ENCODE peak calls at places on chromosomes 1 and 21, in seven cellular contexts. K is HCT116, Z is mesenchymal stem cell, V is K562, Y is mesendoderm, P is endodermal cell, B is trophoblast cell. U is an unnamed sample. For H3K4me1, the result is how much of the 10 kb centered on the place peaks cover.

GRCh38 chr1:67850611-67851075 is 17.4 kb upstream of the GNG12 start:
- DNase-seq in K (peak), Z (peak), V (peak), Y (no peak), P (no peak), B (peak), U (peak)

GRCh38 chr1:18941221-18942141 is 15.0 kb downstream of the IFFO2 start:
- DNase-seq in K (peak), Z (no peak), V (no peak), Y (peak), P (peak), B (no peak), U (peak)

GRCh38 chr1:219283541-219283940 is 109.9 kb downstream of the LYPLAL1 start:
- DNase-seq in K (no peak), Z (no peak), V (no peak), Y (no peak), P (no peak), B (peak), U (no peak)

GRCh38 chr1:6040859-6041415 is 4.8 kb upstream of the KCNAB2 start:
- DNase-seq in K (no peak), Z (no peak), V (no peak), Y (no peak), P (no peak), B (no peak), U (no peak)

GRCh38 chr1:197675475-197676324 is 99.6 kb downstream of the DENND1B start:
- DNase-seq in K (no peak), Z (peak), V (peak), Y (no peak), P (peak), B (peak), U (peak)

GRCh38 chr1:99457381-99458165 is 188.3 kb upstream of the PALMD start:
- DNase-seq in K (no peak), Z (peak), V (no peak), Y (peak), P (no peak), B (peak), U (peak)

GRCh38 chr1:30199563-30199962 is 523.8 kb downstream of the MATN1 start:
- DNase-seq in K (no peak), Z (no peak), V (no peak), Y (no peak), P (no peak), B (no peak), U (no peak)

GRCh38 chr1:244893836-244894235 is 29.5 kb upstream of the HNRNPU start:
- DNase-seq in K (no peak), Z (no peak), V (peak), Y (no peak), P (no peak), B (no peak), U (no peak)

GRCh38 chr1:56061824-56062223 is 517.5 kb downstream of the PLPP3 start:
- DNase-seq in K (no peak), Z (no peak), V (no peak), Y (no peak), P (no peak), B (no peak), U (no peak)

DNA sequence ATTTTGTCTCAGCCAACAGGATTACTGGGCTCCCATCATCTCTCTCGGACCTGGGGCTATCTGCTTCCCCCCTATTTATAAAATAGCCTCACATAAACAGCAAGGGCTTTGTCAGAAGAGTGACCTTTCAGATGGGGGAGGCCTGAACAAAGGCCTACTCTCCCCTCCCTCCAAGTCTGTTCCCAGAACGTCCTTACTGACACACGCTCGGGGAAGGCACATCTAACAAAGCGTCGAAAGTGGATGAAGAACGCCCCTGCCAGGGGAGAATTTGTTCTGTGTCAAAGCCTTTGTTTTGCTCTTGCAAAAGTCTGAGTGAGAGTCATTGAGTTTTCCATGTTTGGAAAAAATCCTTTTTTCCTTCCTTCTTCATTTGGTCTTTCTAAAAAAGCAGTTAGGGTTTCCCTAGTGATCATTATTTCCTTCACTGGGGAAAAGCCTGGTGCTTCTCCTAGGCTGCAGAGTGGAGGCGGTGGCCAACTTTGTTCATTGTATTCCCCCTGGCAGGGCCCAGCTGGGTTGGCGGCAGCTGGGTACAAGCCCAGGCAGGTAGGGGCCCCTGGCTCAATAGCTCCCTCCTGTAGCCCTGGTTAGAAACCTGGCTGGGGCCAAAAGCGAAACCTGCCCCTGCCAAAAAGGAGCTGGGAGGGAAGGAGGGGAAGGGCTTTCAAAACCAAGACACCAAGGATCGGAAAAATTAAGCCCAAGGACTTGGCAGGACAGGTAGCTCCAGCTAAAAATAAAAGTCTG is 81.1 kb downstream of the ITPKB start:
- DNase-seq in K (no peak), Z (no peak), V (no peak), Y (no peak), P (no peak), B (no peak), U (no peak)
- H3K9ac ChIP-seq in K (no peak), Z (peak), V (no peak), Y (no peak), P (no peak), B (no peak), U (no peak)

DNA sequence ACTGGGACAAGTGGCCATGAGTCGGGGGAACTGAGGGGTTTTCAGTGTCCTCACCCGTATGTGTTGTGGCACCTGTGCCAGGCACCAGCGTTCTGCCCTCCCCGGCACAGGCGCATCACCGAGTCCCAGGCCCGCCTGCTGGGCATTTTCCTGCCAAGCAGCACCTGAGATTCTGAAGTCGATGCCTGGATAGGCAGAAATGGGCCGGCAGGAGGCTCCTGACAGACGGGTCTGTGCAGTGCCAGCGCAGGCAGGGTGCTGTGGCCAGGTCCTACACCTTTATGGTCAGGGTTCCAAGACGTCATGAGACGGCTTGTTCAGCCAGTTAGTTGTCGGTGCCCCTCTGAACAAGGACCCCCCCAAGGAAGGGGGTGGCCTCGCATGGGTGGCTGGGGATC is 10.6 kb downstream of the FAAP20 start:
- DNase-seq in K (no peak), Z (no peak), V (no peak), Y (no peak), P (no peak), B (no peak), U (no peak)
- H3K4me3 ChIP-seq in K (no peak), Z (no peak), V (no peak), Y (no peak), P (no peak), B (no peak), U (no peak)

GRCh38 chr1:15966956-15967344 is 9.0 kb downstream of the ZBTB17 start:
- DNase-seq in K (no peak), Z (no peak), V (no peak), Y (no peak), P (no peak), B (no peak), U (no peak)
- H3K4me1 ChIP-seq in K (under half), Z (under half), V (under half), Y (under half), P (under half), B (under half), U (under half)

GRCh38 chr21:32306021-32306780 is 7.5 kb downstream of the MRAP start:
- DNase-seq in K (no peak), Z (peak), V (no peak), Y (peak), P (peak), B (no peak), U (peak)
- H3K9ac ChIP-seq in K (no peak), Z (no peak), V (no peak), Y (no peak), P (no peak), B (no peak), U (no peak)

DNA sequence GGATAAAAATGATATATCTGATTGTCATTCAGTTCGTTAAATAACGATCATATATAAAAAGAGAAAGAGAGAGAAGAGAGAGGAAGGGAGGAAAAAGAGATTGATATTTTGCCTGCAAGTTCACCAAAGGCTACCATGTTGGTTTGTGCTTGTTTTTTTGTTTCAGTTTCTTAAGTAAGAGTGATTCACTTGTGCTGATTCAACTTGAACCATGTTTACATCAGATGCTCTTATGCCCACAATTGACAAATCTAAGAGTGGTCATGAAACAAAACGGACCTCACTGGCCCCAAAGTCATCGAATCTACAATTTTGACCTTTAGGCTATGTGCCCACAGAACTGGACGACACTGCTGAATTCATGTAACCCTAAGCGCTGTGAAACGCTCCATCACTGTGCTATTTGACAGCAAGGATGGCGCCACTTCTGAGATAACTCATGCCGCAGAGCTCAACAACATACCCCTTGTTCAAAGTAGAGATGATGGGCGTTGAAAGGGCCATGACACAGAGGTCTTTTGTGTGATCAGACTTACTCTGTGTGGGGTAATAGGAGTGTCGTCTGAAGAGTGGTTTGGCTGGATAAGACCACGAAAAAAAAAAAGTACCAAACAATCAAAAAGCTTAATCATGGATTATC is 481.4 kb downstream of the SETD4 start:
- DNase-seq in K (no peak), Z (peak), V (peak), Y (no peak), P (no peak), B (no peak), U (peak)
- H3K4me3 ChIP-seq in K (no peak), Z (no peak), V (no peak), Y (no peak), P (no peak), B (no peak), U (no peak)

DNA sequence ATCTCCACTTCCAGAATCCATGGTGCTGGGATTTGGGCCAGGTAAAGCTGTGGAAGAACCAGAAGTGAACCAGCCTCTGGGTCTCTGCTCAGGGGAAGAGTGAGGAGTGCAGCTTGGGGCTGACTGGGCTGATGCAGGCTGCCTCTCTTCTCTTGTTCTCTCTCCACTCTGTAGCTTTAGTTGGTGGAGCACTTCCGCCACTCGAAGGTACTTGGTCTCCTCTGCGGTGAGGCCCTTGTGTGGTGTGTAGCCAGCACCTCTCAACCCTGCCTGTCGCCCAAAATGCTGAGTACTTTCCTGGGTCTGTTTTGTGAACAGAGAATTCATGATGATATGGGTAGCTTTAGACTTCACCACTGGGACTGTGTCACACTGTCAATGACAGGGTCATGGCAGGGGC is 63.2 kb downstream of the URB2 start:
- DNase-seq in K (no peak), Z (no peak), V (no peak), Y (no peak), P (no peak), B (no peak), U (no peak)
- H3K4me1 ChIP-seq in K (under half), Z (under half), V (under half), Y (under half), P (under half), B (under half), U (under half)